ENCODE peak calls at places on chromosomes 7 and 10, in five cellular contexts. One of them, this sample, is unnamed.

GRCh38 chr10:79463578-79464496 is 18.4 kb upstream of the ZCCHC24 start:
- DNase-seq in NB4: peak
- DNase-seq in A549: no peak
- DNase-seq in endothelial cell of umbilical vein: no peak
- DNase-seq in HepG2: no peak
- DNase-seq in this sample: no peak

GRCh38 chr7:127731431-127732080 is 79.6 kb downstream of the SND1 start:
- DNase-seq in NB4: no peak
- DNase-seq in A549: no peak
- DNase-seq in endothelial cell of umbilical vein: no peak
- DNase-seq in HepG2: no peak
- DNase-seq in this sample: no peak

GRCh38 chr7:39650676-39651075 is 27.3 kb downstream of the RALA start:
- DNase-seq in NB4: peak
- DNase-seq in A549: no peak
- DNase-seq in endothelial cell of umbilical vein: peak
- DNase-seq in HepG2: no peak
- DNase-seq in this sample: no peak

GRCh38 chr10:84267503-84268126 is 22.8 kb downstream of the RGR start:
- DNase-seq in NB4: peak
- DNase-seq in A549: peak
- DNase-seq in endothelial cell of umbilical vein: peak
- DNase-seq in HepG2: peak
- DNase-seq in this sample: no peak

GRCh38 chr10:133388973-133389818 is 4.8 kb upstream of the MTG1 start:
- DNase-seq in NB4: peak
- DNase-seq in A549: no peak
- DNase-seq in endothelial cell of umbilical vein: no peak
- DNase-seq in HepG2: no peak
- DNase-seq in this sample: peak

GRCh38 chr10:131776496-131776895 is 124.3 kb upstream of the PPP2R2D start:
- DNase-seq in NB4: no peak
- DNase-seq in A549: no peak
- DNase-seq in endothelial cell of umbilical vein: no peak
- DNase-seq in HepG2: no peak
- DNase-seq in this sample: no peak

GRCh38 chr7:137006293-137006692 is 137.8 kb downstream of the CHRM2 start:
- DNase-seq in NB4: no peak
- DNase-seq in A549: no peak
- DNase-seq in endothelial cell of umbilical vein: no peak
- DNase-seq in HepG2: no peak
- DNase-seq in this sample: no peak

GRCh38 chr7:121904120-121904519 is 31.2 kb downstream of the PTPRZ1 start:
- DNase-seq in NB4: no peak
- DNase-seq in A549: no peak
- DNase-seq in endothelial cell of umbilical vein: no peak
- DNase-seq in HepG2: no peak
- DNase-seq in this sample: no peak

GRCh38 chr7:49400891-49401550 is 372.4 kb upstream of the VWC2 start:
- DNase-seq in NB4: no peak
- DNase-seq in A549: no peak
- DNase-seq in endothelial cell of umbilical vein: no peak
- DNase-seq in HepG2: no peak
- DNase-seq in this sample: no peak

GRCh38 chr7:53087274-53087673 is 51.8 kb downstream of the POM121L12 start:
- DNase-seq in NB4: no peak
- DNase-seq in A549: no peak
- DNase-seq in endothelial cell of umbilical vein: no peak
- DNase-seq in HepG2: no peak
- DNase-seq in this sample: no peak

GRCh38 chr7:157018997-157019591 is 8.6 kb upstream of the MNX1 start:
- DNase-seq in NB4: no peak
- DNase-seq in A549: no peak
- DNase-seq in endothelial cell of umbilical vein: no peak
- DNase-seq in HepG2: no peak
- DNase-seq in this sample: no peak

GRCh38 chr10:5946786-5947185 is 30.6 kb downstream of the IL15RA start:
- DNase-seq in NB4: no peak
- DNase-seq in A549: no peak
- DNase-seq in endothelial cell of umbilical vein: no peak
- DNase-seq in HepG2: no peak
- DNase-seq in this sample: no peak

GRCh38 chr10:96073722-96074121 is 30.3 kb downstream of the CCNJ start:
- DNase-seq in NB4: peak
- DNase-seq in A549: no peak
- DNase-seq in endothelial cell of umbilical vein: peak
- DNase-seq in HepG2: no peak
- DNase-seq in this sample: no peak

GRCh38 chr10:49187950-49188761 is at the start of gene TMEM273:
- DNase-seq in NB4: peak
- DNase-seq in A549: no peak
- DNase-seq in endothelial cell of umbilical vein: peak
- DNase-seq in HepG2: no peak
- DNase-seq in this sample: peak

GRCh38 chr7:77894574-77895091 is 96.1 kb downstream of the PHTF2 start:
- DNase-seq in NB4: peak
- DNase-seq in A549: no peak
- DNase-seq in endothelial cell of umbilical vein: no peak
- DNase-seq in HepG2: no peak
- DNase-seq in this sample: no peak

GRCh38 chr10:64537931-64538330 is 1016.7 kb downstream of the REEP3 start:
- DNase-seq in NB4: no peak
- DNase-seq in A549: no peak
- DNase-seq in endothelial cell of umbilical vein: no peak
- DNase-seq in HepG2: no peak
- DNase-seq in this sample: no peak

GRCh38 chr10:58754419-58755180 is 241.9 kb downstream of the BICC1 start:
- DNase-seq in NB4: no peak
- DNase-seq in A549: no peak
- DNase-seq in endothelial cell of umbilical vein: no peak
- DNase-seq in HepG2: no peak
- DNase-seq in this sample: no peak

GRCh38 chr7:92991190-92991589 is 126.6 kb downstream of the SAMD9 start:
- DNase-seq in NB4: no peak
- DNase-seq in A549: no peak
- DNase-seq in endothelial cell of umbilical vein: no peak
- DNase-seq in HepG2: no peak
- DNase-seq in this sample: no peak

GRCh38 chr10:116553378-116553980 is 7.7 kb downstream of the PNLIP start:
- DNase-seq in NB4: no peak
- DNase-seq in A549: no peak
- DNase-seq in endothelial cell of umbilical vein: no peak
- DNase-seq in HepG2: no peak
- DNase-seq in this sample: no peak

GRCh38 chr10:121974535-121975294 is at the start of gene NSMCE4A:
- DNase-seq in NB4: peak
- DNase-seq in A549: peak
- DNase-seq in endothelial cell of umbilical vein: peak
- DNase-seq in HepG2: peak
- DNase-seq in this sample: peak

GRCh38 chr10:68053553-68053952 is 21.5 kb downstream of the HERC4 start:
- DNase-seq in NB4: no peak
- DNase-seq in A549: no peak
- DNase-seq in endothelial cell of umbilical vein: no peak
- DNase-seq in HepG2: no peak
- DNase-seq in this sample: no peak

GRCh38 chr10:14556285-14556956 is 218.3 kb downstream of the FAM107B start:
- DNase-seq in NB4: peak
- DNase-seq in A549: peak
- DNase-seq in endothelial cell of umbilical vein: peak
- DNase-seq in HepG2: peak
- DNase-seq in this sample: peak

GRCh38 chr7:43491984-43492383 is 90.9 kb upstream of the STK17A start:
- DNase-seq in NB4: no peak
- DNase-seq in A549: no peak
- DNase-seq in endothelial cell of umbilical vein: peak
- DNase-seq in HepG2: peak
- DNase-seq in this sample: no peak
- TF ChIP-seq MYC in NB4: no peak
- TF ChIP-seq MYC in A549: no peak
- TF ChIP-seq MYC in endothelial cell of umbilical vein: no peak
- TF ChIP-seq MYC in HepG2: no peak
- TF ChIP-seq MYC in this sample: no peak

GRCh38 chr7:45001138-45001694 is 1.2 kb downstream of the CCM2 start:
- DNase-seq in NB4: peak
- DNase-seq in A549: no peak
- DNase-seq in endothelial cell of umbilical vein: peak
- DNase-seq in HepG2: no peak
- DNase-seq in this sample: no peak
- TF ChIP-seq MYC in NB4: no peak
- TF ChIP-seq MYC in A549: no peak
- TF ChIP-seq MYC in endothelial cell of umbilical vein: no peak
- TF ChIP-seq MYC in HepG2: peak
- TF ChIP-seq MYC in this sample: no peak

DNA sequence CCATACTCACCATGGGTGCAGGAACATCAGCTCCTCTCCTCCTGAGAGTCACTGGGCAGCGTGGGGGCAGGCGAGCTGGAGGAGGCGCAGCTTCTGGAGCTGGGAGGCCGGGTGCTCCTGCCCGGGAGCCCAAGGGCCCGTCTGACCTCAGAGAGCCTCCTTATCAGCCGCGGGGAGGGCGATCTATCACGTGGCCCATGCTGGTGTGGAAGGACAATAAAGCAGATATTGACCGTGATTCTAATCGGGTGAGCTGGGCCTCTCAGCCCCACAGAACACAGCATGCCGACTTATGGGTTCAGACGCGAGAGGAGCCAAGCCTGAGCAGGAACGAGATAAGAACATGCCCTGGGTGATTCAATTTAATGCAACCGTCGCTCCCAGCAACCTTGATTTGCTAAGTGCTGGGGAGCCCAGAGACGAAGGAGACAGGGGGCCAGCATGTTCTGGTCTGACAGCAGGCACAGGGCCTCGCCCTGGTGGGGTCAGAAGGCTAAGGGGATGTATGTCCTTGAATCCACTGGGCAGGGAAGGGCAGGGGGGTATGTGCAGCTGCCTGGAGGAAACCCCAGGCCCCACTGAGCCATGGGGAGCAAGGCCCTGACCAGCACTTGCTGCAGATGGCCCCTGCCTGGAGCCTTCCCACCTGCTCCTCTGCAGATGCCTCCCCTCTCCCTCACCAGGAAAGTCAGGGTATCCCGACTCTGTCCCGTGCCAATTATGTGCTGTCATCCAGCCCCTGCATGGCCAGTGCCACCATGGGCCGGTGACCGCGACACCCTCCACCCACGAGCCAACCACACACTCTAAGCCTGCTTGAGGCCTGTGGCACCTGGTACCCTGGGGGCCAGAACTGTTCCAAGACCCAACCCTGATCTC is 95.3 kb upstream of the RET start:
- DNase-seq in NB4: no peak
- DNase-seq in A549: no peak
- DNase-seq in endothelial cell of umbilical vein: no peak
- DNase-seq in HepG2: no peak
- DNase-seq in this sample: no peak
- TF ChIP-seq MYC in NB4: no peak
- TF ChIP-seq MYC in A549: no peak
- TF ChIP-seq MYC in endothelial cell of umbilical vein: no peak
- TF ChIP-seq MYC in HepG2: no peak
- TF ChIP-seq MYC in this sample: no peak

GRCh38 chr7:27869060-27869459 is 129.1 kb downstream of the TAX1BP1 start:
- DNase-seq in NB4: no peak
- DNase-seq in A549: no peak
- DNase-seq in endothelial cell of umbilical vein: no peak
- DNase-seq in HepG2: no peak
- DNase-seq in this sample: no peak
- TF ChIP-seq MYC in NB4: no peak
- TF ChIP-seq MYC in A549: no peak
- TF ChIP-seq MYC in endothelial cell of umbilical vein: no peak
- TF ChIP-seq MYC in HepG2: no peak
- TF ChIP-seq MYC in this sample: no peak

DNA sequence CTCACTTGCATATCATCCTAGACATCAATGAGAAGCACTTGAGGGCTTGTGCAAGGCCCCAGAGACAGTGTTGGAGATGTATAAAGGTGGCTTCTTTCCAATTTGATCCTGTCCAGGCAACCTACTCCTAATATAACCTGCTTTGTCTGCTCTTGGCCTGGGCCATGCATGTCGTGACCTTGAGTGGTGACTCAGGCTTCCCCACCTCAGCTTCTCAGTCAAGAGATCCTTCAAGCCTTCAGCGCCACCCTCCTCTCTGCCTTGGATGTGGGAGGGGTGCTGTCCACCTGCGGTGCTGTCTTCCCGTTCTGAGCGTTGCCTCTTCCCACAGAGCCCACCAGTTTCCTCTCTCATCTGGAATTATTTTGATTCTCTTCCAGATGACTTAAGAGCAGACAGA is 6.7 kb downstream of the LSMEM1 start:
- DNase-seq in NB4: no peak
- DNase-seq in A549: no peak
- DNase-seq in endothelial cell of umbilical vein: no peak
- DNase-seq in HepG2: no peak
- DNase-seq in this sample: no peak
- TF ChIP-seq MYC in NB4: no peak
- TF ChIP-seq MYC in A549: no peak
- TF ChIP-seq MYC in endothelial cell of umbilical vein: no peak
- TF ChIP-seq MYC in HepG2: no peak
- TF ChIP-seq MYC in this sample: no peak

DNA sequence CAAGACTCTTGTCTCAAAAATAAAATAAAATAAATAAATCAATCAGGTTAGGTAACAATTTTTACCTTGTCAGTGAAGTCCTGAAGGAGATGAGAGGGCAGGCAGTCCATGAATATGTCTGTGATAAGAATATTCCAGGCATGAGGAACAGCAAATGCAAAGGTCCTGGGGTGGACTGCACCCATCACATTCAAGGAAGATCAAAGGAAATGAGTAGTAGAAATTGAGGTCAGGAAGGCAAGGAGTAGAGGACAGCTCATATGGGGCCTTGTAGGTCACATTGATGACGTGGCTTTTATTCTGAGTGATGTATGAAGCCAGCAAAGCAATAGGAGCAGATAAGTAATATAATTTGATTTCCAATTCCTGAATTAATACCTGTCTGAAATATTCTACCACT is 76.5 kb upstream of the TCF7L2 start:
- DNase-seq in NB4: no peak
- DNase-seq in A549: no peak
- DNase-seq in endothelial cell of umbilical vein: no peak
- DNase-seq in HepG2: no peak
- DNase-seq in this sample: no peak
- TF ChIP-seq MYC in NB4: no peak
- TF ChIP-seq MYC in A549: no peak
- TF ChIP-seq MYC in endothelial cell of umbilical vein: no peak
- TF ChIP-seq MYC in HepG2: no peak
- TF ChIP-seq MYC in this sample: no peak